ENCODE peak calls at places on chromosomes 4 and X, in nine cellular contexts. S is NCI-H1092; Z is activated CD4-positive, alpha-beta T cell treated with anti-CD3 and anti-CD28 coated beads, Interleukin-2, amount 50 U/mL, for 1 hour; E is adrenal gland; D is EH; C is esophagus squamous epithelium; X is activated T-cell treated with anti-CD3 and anti-CD28 coated beads, Interleukin-2, amount 50 U/mL, for 4 hours; P is SHP77; M is cardiac fibroblast. B is an unnamed sample.
A peak's percentile ranks its signal among the peaks of the same experiment; 100 is the strongest.

GRCh38 chr4:27043200-27043599 is 182.6 kb downstream of the STIM2 start:
- DNase-seq in D (no peak), M (no peak), C (no peak), S (no peak), E (no peak), X (no peak), P (no peak), Z (no peak), B (no peak)

GRCh38 chrX:18607966-18608365 is 63.9 kb downstream of the RS1 start:
- DNase-seq in M (peak; percentile 2), X (no peak), C (no peak), P (no peak), E (no peak), Z (no peak), D (peak; percentile 38), S (no peak), B (no peak)

GRCh38 chrX:134603806-134604700 is 54.2 kb downstream of the PLAC1 start:
- DNase-seq in E (no peak), P (no peak), S (no peak), C (no peak), D (peak; percentile 94), Z (no peak), M (peak; percentile 91), X (no peak), B (peak; percentile 86)

GRCh38 chr4:184671101-184671500 is 21.6 kb downstream of the PRIMPOL start:
- DNase-seq in Z (no peak), M (no peak), P (no peak), C (no peak), X (no peak), S (no peak), E (no peak), D (no peak), B (no peak)

GRCh38 chr4:37584087-37584486 is 102.1 kb downstream of the RELL1 start:
- DNase-seq in Z (no peak), X (no peak), S (no peak), P (no peak), C (no peak), E (no peak), D (no peak), M (no peak), B (no peak)

GRCh38 chr4:119550857-119551532 is 77.6 kb downstream of the PDE5A start:
- DNase-seq in C (no peak), P (no peak), Z (no peak), E (no peak), X (no peak), S (no peak), D (peak; percentile 62), M (no peak), B (peak; percentile 27)

GRCh38 chr4:8112672-8113071 is 45.9 kb downstream of the ABLIM2 start:
- DNase-seq in X (no peak), M (no peak), D (no peak), Z (no peak), E (no peak), S (no peak), C (no peak), P (no peak), B (no peak)

GRCh38 chr4:1683371-1683902 is 676 bp downstream of the FAM53A start:
- DNase-seq in X (no peak), P (no peak), M (peak; percentile 81), E (peak; percentile 33), Z (peak; percentile 31), C (no peak), D (peak; percentile 89), S (no peak), B (peak; percentile 68)

GRCh38 chr4:89039735-89040338 is 17.1 kb downstream of the FAM13A start:
- DNase-seq in E (no peak), C (no peak), P (no peak), S (no peak), D (peak; percentile 16), X (no peak), Z (no peak), M (no peak), B (no peak)

GRCh38 chr4:187504974-187505797 is 490.4 kb upstream of the ZFP42 start:
- DNase-seq in S (no peak), M (no peak), X (no peak), Z (no peak), E (no peak), C (no peak), D (no peak), P (no peak), B (no peak)

GRCh38 chrX:97637289-97637688 is 753.6 kb downstream of the RPA4 start:
- DNase-seq in Z (no peak), D (no peak), E (no peak), C (no peak), S (no peak), P (no peak), X (no peak), M (peak; percentile 5), B (no peak)

GRCh38 chr4:17578482-17578891 is 1.5 kb downstream of the LAP3 start:
- DNase-seq in M (peak; percentile 3), X (no peak), P (no peak), D (peak; percentile 26), S (no peak), Z (no peak), E (no peak), C (no peak), B (no peak)

GRCh38 chr4:6206771-6207290 is 6.5 kb upstream of the JAKMIP1 start:
- DNase-seq in S (no peak), X (no peak), M (no peak), C (no peak), Z (no peak), E (no peak), P (peak; percentile 13), D (no peak), B (no peak)

GRCh38 chr4:2794707-2795557 is 2.0 kb downstream of the SH3BP2 start:
- DNase-seq in D (peak; percentile 86), S (no peak), M (peak; percentile 90), E (peak; percentile 66), C (no peak), Z (no peak), X (no peak), P (no peak), B (peak; percentile 66)

GRCh38 chr4:184574861-184575260 is 74.4 kb downstream of the CASP3 start:
- DNase-seq in E (no peak), S (no peak), D (no peak), Z (no peak), P (no peak), C (no peak), X (no peak), M (no peak), B (no peak)

GRCh38 chr4:3200423-3201090 is 48.4 kb upstream of the MSANTD1 start:
- DNase-seq in S (no peak), P (no peak), X (no peak), C (no peak), M (no peak), Z (no peak), E (no peak), D (no peak), B (no peak)

GRCh38 chr4:150119492-150119891 is 41.2 kb downstream of the DCLK2 start:
- DNase-seq in C (no peak), X (no peak), Z (no peak), S (no peak), D (peak; percentile 74), P (no peak), E (no peak), M (peak; percentile 38), B (peak; percentile 47)